ENCODE peak calls at places on chromosomes 13 and 19, in nine cellular contexts. F, R, M, A, X, P, G, Q and Y are unnamed samples.

GRCh38 chr13:26558074-26558805 is 757 bp downstream of the WASF3 start:
- DNase-seq in F (peak; percentile 56), R (peak; percentile 36), M (no peak), A (no peak), X (peak; percentile 78), P (no peak), G (no peak), Q (no peak), Y (no peak)

GRCh38 chr19:5850743-5851293 is 431 bp downstream of the FUT3 start:
- DNase-seq in F (no peak), R (no peak), M (no peak), A (no peak), X (no peak), P (peak; percentile 89), G (no peak), Q (no peak), Y (peak; percentile 66)

GRCh38 chr13:78589206-78589605 is 14.1 kb downstream of the POU4F1 start:
- DNase-seq in F (peak; percentile 89), R (peak; percentile 94), M (no peak), A (peak; percentile 61), X (no peak), P (no peak), G (no peak), Q (no peak), Y (no peak)

GRCh38 chr19:19911150-19911549 is 10.4 kb downstream of the ZNF93 start:
- DNase-seq in F (no peak), R (no peak), M (no peak), A (no peak), X (no peak), P (no peak), G (no peak), Q (no peak), Y (no peak)

GRCh38 chr19:17859533-17860330 is at the start of gene RPL18A:
- DNase-seq in F (peak; percentile 91), R (peak; percentile 100), M (peak; percentile 100), A (peak; percentile 100), X (peak; percentile 100), P (peak; percentile 99), G (peak; percentile 100), Q (peak; percentile 97), Y (peak; percentile 99)

GRCh38 chr13:78183737-78184136 is 265.1 kb upstream of the EDNRB start:
- DNase-seq in F (no peak), R (no peak), M (no peak), A (no peak), X (no peak), P (no peak), G (no peak), Q (no peak), Y (no peak)

GRCh38 chr13:96020155-96020575 is 33.0 kb downstream of the UGGT2 start:
- DNase-seq in F (no peak), R (peak; percentile 74), M (peak; percentile 56), A (peak; percentile 56), X (no peak), P (peak; percentile 29), G (no peak), Q (peak; percentile 30), Y (peak; percentile 49)

GRCh38 chr19:56091751-56092546 is 29.1 kb downstream of the ZNF787 start:
- DNase-seq in F (no peak), R (no peak), M (no peak), A (no peak), X (no peak), P (no peak), G (no peak), Q (no peak), Y (no peak)

GRCh38 chr13:34246511-34246910 is 428.6 kb downstream of the RFC3 start:
- DNase-seq in F (no peak), R (no peak), M (no peak), A (no peak), X (no peak), P (no peak), G (no peak), Q (peak; percentile 4), Y (no peak)

GRCh38 chr13:114134944-114135610 is 2.7 kb upstream of the RASA3 start:
- DNase-seq in F (no peak), R (no peak), M (no peak), A (no peak), X (peak; percentile 51), P (no peak), G (no peak), Q (no peak), Y (no peak)

GRCh38 chr19:15450528-15450890 is 753 bp upstream of the WIZ start:
- DNase-seq in F (no peak), R (no peak), M (no peak), A (no peak), X (no peak), P (no peak), G (no peak), Q (no peak), Y (no peak)

GRCh38 chr19:13964776-13965175 is 12.5 kb downstream of the DCAF15 start:
- DNase-seq in F (no peak), R (no peak), M (no peak), A (no peak), X (no peak), P (no peak), G (no peak), Q (no peak), Y (no peak)

GRCh38 chr13:23643828-23644419 is 73.7 kb downstream of the TNFRSF19 start:
- DNase-seq in F (no peak), R (no peak), M (no peak), A (no peak), X (no peak), P (no peak), G (no peak), Q (no peak), Y (no peak)

DNA sequence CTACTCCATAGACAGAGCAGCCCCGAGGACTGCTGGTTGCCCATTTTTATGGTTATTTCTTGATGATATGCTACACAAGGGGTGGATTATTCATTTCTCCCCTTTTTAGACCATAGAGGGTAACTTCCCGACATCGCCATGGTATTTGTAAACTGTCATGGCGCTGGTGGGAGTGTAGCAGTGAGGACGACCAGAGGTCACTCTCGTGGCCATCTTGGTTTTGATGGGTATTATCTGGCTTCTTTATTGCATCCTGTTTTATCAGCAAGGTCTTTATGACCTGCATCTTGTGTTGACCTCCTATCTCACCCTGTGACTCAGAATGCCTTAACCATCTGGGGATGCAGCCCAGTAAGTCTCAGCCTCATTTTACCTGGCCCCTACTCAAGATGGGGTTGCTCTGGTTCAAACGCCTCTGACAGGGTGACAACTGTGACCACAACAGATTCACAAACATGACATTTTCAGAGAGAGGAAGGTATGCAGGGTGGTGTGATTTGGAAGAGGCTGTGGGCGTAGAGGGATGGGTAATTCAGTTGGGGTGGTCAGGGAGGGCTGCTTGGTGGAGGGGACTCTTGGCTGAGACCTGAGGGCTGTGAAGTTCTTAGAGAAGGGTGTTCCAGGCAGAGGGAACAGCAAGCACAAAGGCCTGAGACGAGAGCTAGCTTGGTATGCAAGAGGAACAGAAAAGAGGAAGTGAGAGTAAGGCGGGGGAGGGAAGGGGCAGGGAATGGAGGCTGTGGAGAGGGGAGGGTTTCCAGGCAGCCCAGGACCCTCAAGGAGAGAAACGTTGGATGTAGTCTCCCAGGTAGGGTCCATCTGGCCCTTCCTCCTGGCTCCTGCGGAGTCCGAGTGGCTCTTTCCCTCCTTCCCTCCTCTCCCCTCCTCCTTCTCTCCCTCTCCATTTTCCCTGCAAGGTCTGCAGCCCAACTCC is 23.5 kb downstream of the FAM187B start:
- DNase-seq in F (no peak), R (peak; percentile 64), M (no peak), A (peak; percentile 68), X (peak; percentile 80), P (peak; percentile 55), G (peak; percentile 86), Q (no peak), Y (no peak)
- TF ChIP-seq POLR2AphosphoS5 in F (no peak), R (no peak), M (no peak), A (no peak), X (peak; percentile 58), P (no peak), G (no peak), Q (no peak), Y (no peak)

GRCh38 chr19:54203151-54203611 is 2.5 kb downstream of the RPS9 start:
- DNase-seq in F (no peak), R (no peak), M (no peak), A (no peak), X (peak; percentile 48), P (no peak), G (no peak), Q (no peak), Y (peak; percentile 59)
- TF ChIP-seq POLR2AphosphoS5 in F (peak; percentile 56), R (no peak), M (no peak), A (no peak), X (no peak), P (no peak), G (no peak), Q (no peak), Y (no peak)

DNA sequence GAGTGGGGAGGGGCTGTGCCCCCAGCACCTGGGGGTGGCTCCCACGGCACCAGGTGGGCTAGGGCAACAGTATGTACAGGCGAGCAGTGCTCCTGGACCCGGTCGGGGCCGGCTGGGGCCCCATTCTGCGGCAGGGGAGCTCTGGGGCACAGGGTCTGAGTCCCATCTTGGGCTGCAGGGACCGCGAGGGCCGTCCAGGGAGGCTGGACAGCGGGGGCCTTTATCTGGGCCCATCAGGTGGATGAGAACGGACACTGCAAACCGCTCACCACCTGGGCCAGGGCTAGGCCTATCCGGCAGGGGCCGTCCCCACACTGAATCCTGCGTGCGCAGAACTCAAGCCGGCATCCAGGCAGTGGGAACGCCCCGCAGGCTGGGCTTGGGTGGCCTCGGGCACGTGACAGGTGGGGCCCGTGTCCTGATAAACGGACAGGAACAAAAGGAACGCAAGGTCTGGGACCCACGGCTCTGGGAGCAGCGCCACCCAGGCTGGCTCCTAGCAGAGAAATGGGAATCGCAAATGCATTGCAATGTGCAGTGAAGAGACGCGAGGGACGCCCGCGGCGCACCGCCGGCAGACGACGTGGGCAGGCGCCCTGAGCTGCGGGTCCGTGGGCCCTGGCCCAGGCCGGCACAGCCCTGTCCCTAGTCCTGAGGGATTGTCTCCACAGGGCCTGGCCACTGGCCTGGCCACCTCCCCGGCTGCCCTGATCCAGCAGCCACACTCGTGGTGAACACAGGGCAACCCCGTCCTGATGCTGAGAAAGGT is 29.7 kb downstream of the BTBD2 start:
- DNase-seq in F (no peak), R (peak; percentile 36), M (no peak), A (no peak), X (no peak), P (no peak), G (no peak), Q (no peak), Y (peak; percentile 36)
- TF ChIP-seq POLR2AphosphoS5 in F (no peak), R (peak; percentile 10), M (no peak), A (no peak), X (peak; percentile 7), P (no peak), G (no peak), Q (no peak), Y (no peak)

GRCh38 chr13:98466634-98467236 is 110.2 kb downstream of the STK24 start:
- DNase-seq in F (peak; percentile 94), R (peak; percentile 84), M (no peak), A (peak; percentile 54), X (no peak), P (no peak), G (no peak), Q (no peak), Y (no peak)
- TF ChIP-seq POLR2AphosphoS5 in F (no peak), R (no peak), M (no peak), A (no peak), X (peak; percentile 31), P (no peak), G (no peak), Q (no peak), Y (no peak)